ENCODE peak calls at places on chromosomes 13 and 19, in six cellular contexts. Y is keratinocyte, S is WTC11, M is B cell, U is uterus, F is pancreas. K is an unnamed sample.

GRCh38 chr19:44557933-44558332 is 28.5 kb upstream of the CEACAM20 start:
- DNase-seq in Y (no peak), S (no peak), M (no peak), U (no peak), F (no peak), K (no peak)

GRCh38 chr13:99339736-99340392 is 32.7 kb upstream of the GPR183 start:
- DNase-seq in Y (no peak), S (no peak), M (no peak), U (no peak), F (no peak), K (no peak)

GRCh38 chr19:8306235-8307054 is 1.7 kb downstream of the CD320 start:
- DNase-seq in Y (no peak), S (peak; percentile 10), M (no peak), U (peak; percentile 13), F (peak; percentile 9), K (peak; percentile 4)

GRCh38 chr13:70203661-70204229 is 95.5 kb upstream of the KLHL1 start:
- DNase-seq in Y (no peak), S (no peak), M (peak; percentile 10), U (no peak), F (no peak), K (no peak)

GRCh38 chr19:31312629-31313244 is 36.5 kb downstream of the TSHZ3 start:
- DNase-seq in Y (no peak), S (no peak), M (no peak), U (no peak), F (no peak), K (no peak)

GRCh38 chr19:46489445-46490272 is 6.0 kb downstream of the PNMA8B start:
- DNase-seq in Y (no peak), S (peak; percentile 55), M (peak; percentile 29), U (peak; percentile 58), F (peak; percentile 59), K (no peak)

GRCh38 chr19:47886010-47886559 is at the start of gene SULT2A1:
- DNase-seq in Y (no peak), S (no peak), M (no peak), U (no peak), F (no peak), K (no peak)

GRCh38 chr19:14731200-14731599 is 41.4 kb downstream of the ZNF333 start:
- DNase-seq in Y (no peak), S (peak; percentile 13), M (no peak), U (no peak), F (no peak), K (no peak)

GRCh38 chr19:58350001-58350801 is 3.1 kb downstream of the A1BG start:
- DNase-seq in Y (no peak), S (no peak), M (no peak), U (no peak), F (no peak), K (no peak)

GRCh38 chr13:36131931-36132297 is 732 bp upstream of the DCLK1 start:
- DNase-seq in Y (no peak), S (no peak), M (no peak), U (peak; percentile 64), F (peak; percentile 57), K (no peak)